ENCODE peak calls at places on chromosomes 12 and 14, in ten cellular contexts. T, Y, I, N, A, S, R, D, Z and V are unnamed samples.

GRCh38 chr14:89773644-89774316 is 180.8 kb downstream of the EFCAB11 start:
- DNase-seq in T (peak), Y (peak), I (no peak), N (no peak), A (no peak), S (no peak), R (peak), D (peak), Z (peak), V (peak)

GRCh38 chr12:41663487-41664258 is 475.6 kb downstream of the PDZRN4 start:
- DNase-seq in T (peak), Y (peak), I (peak), N (no peak), A (no peak), S (peak), R (no peak), D (no peak), Z (no peak), V (peak)

GRCh38 chr14:103141117-103141796 is 18.0 kb downstream of the TNFAIP2 start:
- DNase-seq in T (no peak), Y (peak), I (no peak), N (no peak), A (no peak), S (peak), R (peak), D (no peak), Z (no peak), V (no peak)

GRCh38 chr14:60981626-60982455 is 796 bp downstream of the SLC38A6 start:
- DNase-seq in T (peak), Y (peak), I (peak), N (no peak), A (no peak), S (peak), R (no peak), D (no peak), Z (no peak), V (peak)

GRCh38 chr12:29537292-29537691 is 39.8 kb upstream of the OVCH1 start:
- DNase-seq in T (peak), Y (peak), I (no peak), N (no peak), A (no peak), S (no peak), R (no peak), D (no peak), Z (no peak), V (no peak)

GRCh38 chr14:54651018-54651351 is 84.1 kb downstream of the SAMD4A start:
- DNase-seq in T (no peak), Y (no peak), I (no peak), N (no peak), A (no peak), S (no peak), R (no peak), D (no peak), Z (no peak), V (no peak)

GRCh38 chr14:51023964-51024363 is 70.9 kb downstream of the TRIM9 start:
- DNase-seq in T (no peak), Y (peak), I (no peak), N (no peak), A (no peak), S (peak), R (no peak), D (no peak), Z (no peak), V (no peak)

GRCh38 chr14:23406244-23406643 is 1.8 kb downstream of the MYH6 start:
- DNase-seq in T (no peak), Y (no peak), I (no peak), N (no peak), A (no peak), S (no peak), R (no peak), D (no peak), Z (no peak), V (no peak)

GRCh38 chr14:73740921-73741326 is 26.7 kb upstream of the PNMA1 start:
- DNase-seq in T (peak), Y (peak), I (no peak), N (peak), A (no peak), S (no peak), R (no peak), D (no peak), Z (peak), V (no peak)

GRCh38 chr14:22882529-22883190 is 362 bp upstream of the REM2 start:
- DNase-seq in T (peak), Y (peak), I (no peak), N (no peak), A (no peak), S (no peak), R (no peak), D (peak), Z (peak), V (no peak)

GRCh38 chr12:54958048-54958658 is 26.4 kb downstream of the TESPA1 start:
- DNase-seq in T (peak), Y (peak), I (no peak), N (peak), A (no peak), S (peak), R (peak), D (no peak), Z (peak), V (peak)

GRCh38 chr12:120121766-120122293 is 5.3 kb upstream of the RAB35 start:
- DNase-seq in T (no peak), Y (no peak), I (no peak), N (no peak), A (no peak), S (no peak), R (no peak), D (no peak), Z (no peak), V (no peak)

GRCh38 chr12:6199531-6200265 is 502 bp upstream of the CD9 start:
- DNase-seq in T (no peak), Y (peak), I (no peak), N (no peak), A (no peak), S (no peak), R (no peak), D (no peak), Z (peak), V (no peak)

GRCh38 chr14:95291859-95292542 is 27.7 kb downstream of the CLMN start:
- DNase-seq in T (no peak), Y (peak), I (peak), N (peak), A (no peak), S (no peak), R (no peak), D (no peak), Z (no peak), V (peak)

GRCh38 chr12:80293759-80294158 is 150.3 kb upstream of the PTPRQ start:
- DNase-seq in T (no peak), Y (no peak), I (no peak), N (no peak), A (no peak), S (no peak), R (no peak), D (no peak), Z (no peak), V (no peak)

GRCh38 chr14:96095058-96095457 is 55.9 kb downstream of the C14orf132 start:
- DNase-seq in T (no peak), Y (no peak), I (no peak), N (no peak), A (no peak), S (no peak), R (no peak), D (no peak), Z (no peak), V (no peak)

GRCh38 chr14:63524537-63525155 is 18.5 kb downstream of the PPP2R5E start:
- DNase-seq in T (no peak), Y (no peak), I (peak), N (no peak), A (no peak), S (no peak), R (no peak), D (peak), Z (no peak), V (peak)